ENCODE peak calls at places on chromosomes 16 and 17, in four cellular contexts. Q is Peyer's patch; T is Jurkat, Clone E6-1; K is foreskin fibroblast. J is an unnamed sample.
A peak's percentile ranks its signal among the peaks of the same experiment; 100 is the strongest.

GRCh38 chr16:16133943-16134604 is 89.2 kb downstream of the ABCC6 start:
- DNase-seq in K (no peak), Q (no peak), T (no peak), J (no peak)

GRCh38 chr16:3745751-3746355 is 28.5 kb upstream of the TRAP1 start:
- DNase-seq in K (no peak), T (no peak), Q (no peak), J (peak; percentile 65)

GRCh38 chr16:89801800-89802199 is 14.6 kb downstream of the FANCA start:
- DNase-seq in K (peak; percentile 45), Q (no peak), T (no peak), J (no peak)

GRCh38 chr16:15757630-15758251 is 99.1 kb downstream of the MYH11 start:
- DNase-seq in T (peak; percentile 38), Q (no peak), K (no peak), J (no peak)

GRCh38 chr17:7562208-7562605 is 488 bp downstream of the SENP3 start:
- DNase-seq in K (no peak), Q (no peak), T (no peak), J (no peak)

GRCh38 chr16:85491798-85492616 is 121.1 kb upstream of the GSE1 start:
- DNase-seq in Q (no peak), K (no peak), T (peak; percentile 25), J (no peak)

GRCh38 chr17:273994-274832 is 78.4 kb downstream of the RPH3AL start:
- DNase-seq in K (no peak), Q (no peak), T (no peak), J (no peak)

GRCh38 chr17:34371405-34371804 is 8.4 kb upstream of the CCL1 start:
- DNase-seq in Q (no peak), T (no peak), K (no peak), J (no peak)

GRCh38 chr17:35498429-35499178 is 38.9 kb downstream of the SLFN12L start:
- DNase-seq in T (no peak), K (no peak), Q (no peak), J (no peak)

GRCh38 chr16:7755347-7755746 is 422.7 kb downstream of the RBFOX1 start:
- DNase-seq in T (no peak), Q (no peak), K (no peak), J (no peak)

GRCh38 chr16:66170989-66171388 is 195.5 kb upstream of the CDH5 start:
- DNase-seq in T (no peak), K (no peak), Q (no peak), J (no peak)

GRCh38 chr16:2710021-2710710 is 9.9 kb downstream of the PRSS27 start:
- DNase-seq in K (no peak), T (no peak), Q (no peak), J (no peak)

GRCh38 chr17:28750178-28751047 is 6.6 kb downstream of the TRAF4 start:
- DNase-seq in K (peak; percentile 86), Q (peak; percentile 98), T (peak; percentile 85), J (peak; percentile 92)

DNA sequence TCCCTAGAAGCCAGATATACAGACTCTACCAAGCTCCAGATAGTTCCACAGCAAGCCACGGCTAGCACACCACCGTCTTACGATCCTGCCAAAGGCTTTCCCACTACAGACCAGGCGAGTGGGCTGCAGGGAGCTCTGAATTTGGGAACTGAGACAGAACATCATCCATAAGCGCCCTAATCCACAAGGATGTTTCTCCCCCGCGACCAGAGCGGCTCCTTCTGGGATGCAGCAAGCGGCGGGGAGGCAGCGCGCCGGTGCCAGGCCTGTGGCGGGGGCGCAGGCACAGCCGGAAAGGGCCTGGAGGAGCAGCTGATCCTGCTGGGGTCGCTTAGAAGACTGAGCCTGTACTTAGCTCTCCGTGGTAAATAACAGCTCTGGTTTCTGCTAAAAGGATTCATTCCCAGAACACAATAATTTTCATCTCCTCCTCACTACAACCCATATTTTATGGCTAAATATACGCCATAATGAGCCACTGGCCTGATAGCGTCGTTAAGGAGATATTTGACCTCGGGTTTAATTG is 16.2 kb upstream of the FOXF1 start:
- DNase-seq in K (no peak), Q (no peak), T (no peak), J (no peak)
- H3K4me3 ChIP-seq in K (no peak overlapping the region), Q (no peak overlapping the region), T (no peak overlapping the region), J (no peak overlapping the region)

GRCh38 chr16:28880589-28880915 is 2.3 kb downstream of the ATP2A1 start:
- DNase-seq in K (no peak), Q (no peak), T (no peak), J (no peak)
- H3K4me3 ChIP-seq in K (peak overlapping the region; percentile 79), Q (no peak overlapping the region), T (no peak overlapping the region), J (peak overlapping the region; percentile 70)

GRCh38 chr17:68357886-68358285 is 66.6 kb downstream of the ARSG start:
- DNase-seq in Q (no peak), K (no peak), T (no peak), J (no peak)

GRCh38 chr17:68355093-68355492 is 63.8 kb downstream of the ARSG start:
- DNase-seq in K (peak; percentile 52), T (no peak), Q (no peak), J (peak; percentile 45)

GRCh38 chr17:68353121-68353521 is 61.8 kb downstream of the ARSG start:
- DNase-seq in Q (no peak), K (no peak), T (no peak), J (no peak)

GRCh38 chr17:68356949-68357455 is 65.7 kb downstream of the ARSG start:
- DNase-seq in K (no peak), T (no peak), Q (no peak), J (no peak)

GRCh38 chr17:68356520-68356919 is 65.2 kb downstream of the ARSG start:
- DNase-seq in Q (peak; percentile 50), T (peak; percentile 95), K (no peak), J (peak; percentile 76)
- H3K4me3 ChIP-seq in Q (no peak overlapping the region), T (peak overlapping the region; percentile 18), K (no peak overlapping the region), J (no peak overlapping the region)

DNA sequence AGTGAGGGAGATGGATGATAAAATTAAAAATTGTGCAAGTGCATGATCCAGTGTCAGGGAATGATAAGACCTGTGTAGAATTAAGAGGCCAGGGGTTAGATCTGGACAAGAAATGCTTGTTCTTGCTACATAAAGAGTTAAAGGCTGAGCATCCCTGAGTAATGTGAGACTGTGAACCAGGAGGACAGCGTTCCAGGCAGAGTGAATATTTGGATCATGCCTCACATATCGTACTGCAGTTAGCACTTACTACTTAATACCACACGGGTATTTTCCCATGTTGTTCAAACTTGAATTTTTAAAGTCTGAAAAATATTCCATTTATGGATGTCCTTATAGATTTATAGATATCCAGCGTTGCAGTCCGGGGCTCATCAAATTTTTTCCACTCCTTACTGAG is 535.6 kb upstream of the HSBP1 start:
- DNase-seq in T (no peak), Q (no peak), K (peak; percentile 36), J (no peak)
- H3K4me3 ChIP-seq in T (no peak overlapping the region), Q (no peak overlapping the region), K (no peak overlapping the region), J (no peak overlapping the region)

GRCh38 chr16:19717319-19717718 is 708 bp downstream of the KNOP1 start:
- DNase-seq in Q (no peak), T (no peak), K (no peak), J (no peak)

GRCh38 chr16:19718624-19718965 is 524 bp downstream of the IQCK start:
- DNase-seq in K (no peak), T (no peak), Q (peak; percentile 29), J (peak; percentile 16)

GRCh38 chr16:19715566-19715965 is 2.5 kb downstream of the KNOP1 start:
- DNase-seq in T (no peak), K (no peak), Q (no peak), J (no peak)

GRCh38 chr16:19717781-19718623 is at the start of the genes IQCK and KNOP1:
- DNase-seq in Q (peak; percentile 86), T (peak; percentile 81), K (peak; percentile 88), J (peak; percentile 87)

GRCh38 chr16:19716183-19716582 is 1.8 kb downstream of the KNOP1 start:
- DNase-seq in K (no peak), Q (no peak), T (no peak), J (no peak)
- H3K4me3 ChIP-seq in K (peak overlapping the region; percentile 79), Q (no peak overlapping the region), T (no peak overlapping the region), J (no peak overlapping the region)

GRCh38 chr16:57480127-57480753 is 6.1 kb downstream of the DOK4 start:
- DNase-seq in T (no peak), K (no peak), Q (no peak), J (no peak)
- H3K4me3 ChIP-seq in T (no peak overlapping the region), K (peak overlapping the region; percentile 61), Q (no peak overlapping the region), J (peak overlapping the region; percentile 55)

GRCh38 chr17:78316867-78317816 is 42.7 kb downstream of the SOCS3 start:
- DNase-seq in Q (no peak), K (peak; percentile 45), T (no peak), J (peak; percentile 48)

GRCh38 chr17:78313735-78314648 is 45.9 kb downstream of the SOCS3 start:
- DNase-seq in T (peak; percentile 76), K (peak; percentile 79), Q (peak; percentile 69), J (peak; percentile 87)

GRCh38 chr17:78315355-78316114 is 44.3 kb downstream of the SOCS3 start:
- DNase-seq in K (peak; percentile 92), Q (peak; percentile 35), T (peak; percentile 18), J (peak; percentile 98)

GRCh38 chr17:78316115-78316866 is 43.6 kb downstream of the SOCS3 start:
- DNase-seq in Q (no peak), T (no peak), K (no peak), J (no peak)

DNA sequence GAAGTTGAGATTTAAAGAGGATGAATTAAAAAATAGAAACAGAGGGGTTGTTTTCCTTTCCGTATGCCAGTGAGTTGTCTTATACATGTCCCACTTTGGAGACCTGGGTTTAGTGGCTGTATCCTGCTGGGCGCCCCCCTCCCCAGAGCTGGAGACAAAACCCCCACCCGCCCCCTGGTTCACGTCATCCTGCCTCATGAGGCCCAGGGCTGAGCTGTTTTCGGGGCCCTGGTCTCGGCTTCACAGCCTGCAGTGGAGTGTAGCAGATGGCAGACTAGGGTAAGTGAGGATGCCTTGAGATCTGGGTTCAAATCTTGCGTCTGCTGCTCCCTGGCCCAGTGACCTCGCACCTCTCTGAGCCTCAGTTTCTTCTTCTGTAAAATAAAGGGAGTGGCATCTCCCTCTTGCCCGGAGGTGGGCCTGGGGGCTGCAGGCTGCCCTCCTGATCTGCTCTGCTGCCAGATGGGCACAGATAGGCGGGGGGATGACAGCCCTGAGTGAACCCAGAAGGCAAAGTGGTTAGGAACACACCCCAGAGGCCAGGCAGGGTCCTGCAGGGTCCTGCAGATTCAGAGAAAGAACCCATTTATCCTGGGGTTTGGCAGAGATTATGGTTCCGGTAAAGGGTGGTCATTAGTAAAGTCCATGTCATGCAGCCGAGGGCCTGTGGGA is 45.1 kb downstream of the SOCS3 start:
- DNase-seq in T (no peak), K (no peak), Q (no peak), J (no peak)
- H3K4me3 ChIP-seq in T (no peak overlapping the region), K (no peak overlapping the region), Q (no peak overlapping the region), J (no peak overlapping the region)

DNA sequence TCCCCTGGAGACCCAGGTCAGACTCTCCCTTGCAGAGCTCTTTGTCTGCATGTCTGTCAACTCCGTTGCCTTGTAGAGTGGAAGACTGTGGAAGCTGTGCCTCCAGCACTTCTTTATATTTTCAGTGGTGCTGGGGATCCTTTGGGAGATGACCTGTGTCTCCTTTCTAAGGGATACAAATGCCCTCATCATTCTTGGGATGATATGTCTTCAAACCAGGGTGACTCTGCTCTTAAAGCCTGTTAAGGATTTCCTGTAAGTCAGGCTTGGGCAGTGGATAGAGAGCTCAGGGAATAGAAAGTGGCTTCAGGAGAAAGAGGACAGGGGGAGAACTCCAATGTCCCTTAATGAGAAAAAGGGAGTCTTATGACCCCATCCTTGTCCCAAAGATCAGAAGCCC is 1.5 kb downstream of the HOXB3 start:
- DNase-seq in K (no peak), T (no peak), Q (no peak), J (no peak)
- H3K4me3 ChIP-seq in K (no peak overlapping the region), T (no peak overlapping the region), Q (no peak overlapping the region), J (peak overlapping the region; percentile 77)

J was measured in astrocyte of the spinal cord.